ENCODE peak calls at places on chromosomes 6 and 20, in four cellular contexts. O, H, X and K are unnamed samples.
A peak's percentile ranks its signal among the peaks of the same experiment; 100 is the strongest.

GRCh38 chr6:99219788-99220187 is 129.7 kb downstream of the FAXC start:
- DNase-seq in O (peak; percentile 6), H (no peak), X (no peak), K (peak; percentile 10)

GRCh38 chr6:169776379-169776778 is 25.0 kb downstream of the ERMARD start:
- DNase-seq in O (no peak), H (no peak), X (no peak), K (no peak)

GRCh38 chr6:6694368-6694780 is 105.9 kb downstream of the LY86 start:
- DNase-seq in O (no peak), H (no peak), X (no peak), K (no peak)

GRCh38 chr6:70166088-70166958 is 136.6 kb downstream of the COL9A1 start:
- DNase-seq in O (peak; percentile 46), H (no peak), X (peak; percentile 32), K (peak; percentile 51)

GRCh38 chr6:21678990-21679389 is 85.4 kb downstream of the SOX4 start:
- DNase-seq in O (no peak), H (no peak), X (peak; percentile 50), K (no peak)

GRCh38 chr6:4253604-4254211 is 118.3 kb upstream of the ECI2 start:
- DNase-seq in O (no peak), H (no peak), X (peak; percentile 81), K (no peak)

GRCh38 chr20:58472273-58473018 is 42.8 kb downstream of the APCDD1L start:
- DNase-seq in O (no peak), H (no peak), X (no peak), K (no peak)

GRCh38 chr6:53310751-53311585 is 37.8 kb downstream of the ELOVL5 start:
- DNase-seq in O (no peak), H (no peak), X (no peak), K (no peak)

GRCh38 chr6:134609862-134610261 is 291.9 kb upstream of the SGK1 start:
- DNase-seq in O (no peak), H (no peak), X (no peak), K (no peak)

GRCh38 chr20:1503564-1504227 is 12.5 kb upstream of the SIRPB2 start:
- DNase-seq in O (peak; percentile 89), H (peak; percentile 46), X (peak; percentile 91), K (peak; percentile 83)

GRCh38 chr6:135759831-135760230 is 91.7 kb upstream of the PDE7B start:
- DNase-seq in O (peak; percentile 5), H (no peak), X (peak; percentile 35), K (no peak)

GRCh38 chr6:169073311-169073710 is 180.3 kb downstream of the THBS2 start:
- DNase-seq in O (no peak), H (no peak), X (peak; percentile 91), K (no peak)

GRCh38 chr6:50709366-50709734 is 4.0 kb upstream of the TFAP2D start:
- DNase-seq in O (no peak), H (no peak), X (no peak), K (no peak)

GRCh38 chr6:118660218-118660569 is 8.8 kb upstream of the CEP85L start:
- DNase-seq in O (peak; percentile 81), H (no peak), X (no peak), K (peak; percentile 54)

GRCh38 chr20:54343073-54343472 is 132.3 kb upstream of the DOK5 start:
- DNase-seq in O (no peak), H (no peak), X (no peak), K (no peak)